ENCODE peak calls at places on chromosomes 3 and 15, in seven cellular contexts. Z is fibroblast of the aortic adventitia, Y is heart left ventricle, A is fibroblast of lung, V is psoas muscle, R is cardiac fibroblast, F is cardiac muscle cell. J is an unnamed sample.

GRCh38 chr3:129490273-129490675 is 38.2 kb upstream of the RHO start:
- DNase-seq in Z (peak; percentile 97), Y (peak; percentile 89), A (peak; percentile 96), V (peak; percentile 81), R (peak; percentile 96), F (peak; percentile 93), J (peak; percentile 97)

GRCh38 chr3:164478323-164478722 is 600.0 kb downstream of the SI start:
- DNase-seq in Z (no peak), Y (no peak), A (no peak), V (no peak), R (no peak), F (no peak), J (no peak)

GRCh38 chr15:71730277-71731144 is 79.8 kb upstream of the NR2E3 start:
- DNase-seq in Z (peak; percentile 86), Y (no peak), A (peak; percentile 82), V (no peak), R (peak; percentile 84), F (peak; percentile 84), J (peak; percentile 79)

GRCh38 chr15:85559530-85559929 is 179.1 kb downstream of the AKAP13 start:
- DNase-seq in Z (no peak), Y (no peak), A (no peak), V (no peak), R (no peak), F (no peak), J (no peak)

GRCh38 chr3:169173231-169173630 is 490.3 kb downstream of the MECOM start:
- DNase-seq in Z (peak; percentile 75), Y (no peak), A (no peak), V (no peak), R (peak; percentile 47), F (peak; percentile 33), J (peak; percentile 60)

GRCh38 chr3:52444860-52445793 is at the start of gene SEMA3G:
- DNase-seq in Z (peak; percentile 34), Y (peak; percentile 84), A (peak; percentile 26), V (peak; percentile 74), R (peak; percentile 61), F (peak; percentile 60), J (peak; percentile 26)

GRCh38 chr15:59997070-59997701 is 6.9 kb upstream of the FOXB1 start:
- DNase-seq in Z (no peak), Y (no peak), A (no peak), V (no peak), R (no peak), F (no peak), J (no peak)

GRCh38 chr15:99157456-99157855 is 52.6 kb downstream of the SYNM start:
- DNase-seq in Z (no peak), Y (no peak), A (peak; percentile 29), V (no peak), R (peak; percentile 13), F (no peak), J (no peak)

GRCh38 chr3:101577276-101577675 is 3.3 kb downstream of the PCNP start:
- DNase-seq in Z (no peak), Y (no peak), A (no peak), V (no peak), R (no peak), F (no peak), J (no peak)

GRCh38 chr3:58565621-58566397 is 11.4 kb downstream of the FAM107A start:
- DNase-seq in Z (no peak), Y (no peak), A (no peak), V (no peak), R (no peak), F (no peak), J (no peak)

GRCh38 chr3:78856164-78856563 is 911.6 kb downstream of the ROBO1 start:
- DNase-seq in Z (no peak), Y (no peak), A (no peak), V (no peak), R (no peak), F (no peak), J (no peak)

GRCh38 chr15:31330836-31331235 is 4.2 kb downstream of the KLF13 start:
- DNase-seq in Z (no peak), Y (peak; percentile 81), A (no peak), V (no peak), R (no peak), F (no peak), J (no peak)
- H3K4me3 ChIP-seq in Z (no peak overlapping the region), Y (no peak overlapping the region), A (no peak overlapping the region), V (no peak overlapping the region), R (no peak overlapping the region), F (no peak overlapping the region), J (no peak overlapping the region)

GRCh38 chr3:194313642-194314430 is 37.3 kb downstream of the CPN2 start:
- DNase-seq in Z (peak; percentile 74), Y (no peak), A (peak; percentile 41), V (peak; percentile 83), R (peak; percentile 82), F (peak; percentile 77), J (peak; percentile 67)
- TF ChIP-seq CTCF in Z (no peak), Y (no peak), A (no peak), V (no peak), R (no peak), F (no peak), J (no peak)

DNA sequence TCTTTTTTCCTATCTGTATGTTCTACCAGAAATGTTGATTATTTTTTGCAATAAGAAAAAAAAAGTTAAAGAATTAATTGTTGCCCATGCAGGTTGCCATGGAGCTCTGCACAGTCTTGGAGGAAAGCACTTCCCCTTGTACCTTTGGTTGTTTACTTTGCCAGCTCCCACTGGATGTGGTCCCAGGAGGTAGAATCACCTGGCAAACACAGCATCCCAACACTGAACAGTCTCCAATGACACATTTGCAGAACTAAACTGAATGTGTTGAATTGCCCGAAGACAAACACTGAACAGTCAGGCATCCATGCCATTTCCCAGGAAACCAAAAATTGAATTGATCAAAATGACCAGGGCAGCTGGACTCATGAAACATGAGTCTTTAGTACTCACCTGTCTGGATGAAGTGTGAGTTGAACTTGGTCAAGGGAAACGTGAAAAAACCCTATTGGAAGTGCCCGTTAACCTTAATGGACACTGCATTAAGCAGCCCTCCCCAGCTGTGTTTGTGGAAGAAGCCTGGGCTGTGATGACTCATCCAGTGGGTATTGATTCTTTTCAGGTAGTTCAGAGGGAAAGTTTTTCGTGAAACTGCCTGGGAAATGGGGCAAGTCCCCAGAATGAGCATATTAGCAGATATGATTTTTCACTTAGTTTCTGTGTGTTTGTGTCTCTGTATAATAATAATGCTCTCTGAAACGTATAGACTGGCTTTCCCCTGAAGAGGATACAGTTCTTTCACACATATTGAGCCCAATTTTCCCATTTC is 284.7 kb upstream of the STT3B start:
- DNase-seq in Z (no peak), Y (no peak), A (no peak), V (no peak), R (no peak), F (no peak), J (no peak)
- H3K4me3 ChIP-seq in Z (no peak overlapping the region), Y (no peak overlapping the region), A (no peak overlapping the region), V (no peak overlapping the region), R (no peak overlapping the region), F (no peak overlapping the region), J (no peak overlapping the region)

GRCh38 chr15:88300018-88300549 is 43.5 kb upstream of the NTRK3 start:
- DNase-seq in Z (no peak), Y (no peak), A (no peak), V (no peak), R (no peak), F (no peak), J (no peak)

GRCh38 chr15:88301311-88301710 is 44.8 kb upstream of the NTRK3 start:
- DNase-seq in Z (no peak), Y (no peak), A (no peak), V (no peak), R (no peak), F (no peak), J (no peak)

GRCh38 chr15:88302373-88302772 is 45.8 kb upstream of the NTRK3 start:
- DNase-seq in Z (no peak), Y (no peak), A (no peak), V (no peak), R (no peak), F (no peak), J (no peak)

GRCh38 chr15:88300861-88301260 is 44.3 kb upstream of the NTRK3 start:
- DNase-seq in Z (no peak), Y (no peak), A (no peak), V (no peak), R (no peak), F (no peak), J (no peak)

DNA sequence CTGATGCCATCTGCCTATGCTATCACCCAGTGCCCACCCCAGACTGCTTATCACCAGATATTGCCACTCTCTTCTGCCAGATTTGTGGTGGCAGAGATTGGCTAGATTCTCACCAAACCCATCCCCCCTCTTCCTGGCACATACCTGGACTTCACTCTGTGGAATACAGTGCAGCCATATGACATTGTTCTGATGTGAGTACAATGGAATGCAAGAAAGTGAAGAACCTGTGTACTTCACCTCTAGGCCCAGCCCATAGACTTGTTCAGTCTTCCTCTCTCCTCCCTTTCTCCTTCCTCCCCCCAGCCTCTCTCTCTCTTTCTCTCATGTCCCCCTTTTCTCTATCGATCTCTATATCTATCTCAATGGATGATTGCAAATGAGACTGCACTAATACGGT is 46.9 kb upstream of the NTRK3 start:
- DNase-seq in Z (no peak), Y (no peak), A (no peak), V (no peak), R (no peak), F (no peak), J (no peak)
- TF ChIP-seq CTCF in Z (no peak), Y (no peak), A (no peak), V (no peak), R (no peak), F (no peak), J (no peak)

GRCh38 chr15:74307827-74308642 is 59.4 kb downstream of the CYP11A1 start:
- DNase-seq in Z (peak; percentile 78), Y (no peak), A (peak; percentile 58), V (no peak), R (peak; percentile 80), F (peak; percentile 77), J (peak; percentile 59)
- H3K4me3 ChIP-seq in Z (no peak overlapping the region), Y (no peak overlapping the region), A (no peak overlapping the region), V (no peak overlapping the region), R (no peak overlapping the region), F (no peak overlapping the region), J (no peak overlapping the region)

DNA sequence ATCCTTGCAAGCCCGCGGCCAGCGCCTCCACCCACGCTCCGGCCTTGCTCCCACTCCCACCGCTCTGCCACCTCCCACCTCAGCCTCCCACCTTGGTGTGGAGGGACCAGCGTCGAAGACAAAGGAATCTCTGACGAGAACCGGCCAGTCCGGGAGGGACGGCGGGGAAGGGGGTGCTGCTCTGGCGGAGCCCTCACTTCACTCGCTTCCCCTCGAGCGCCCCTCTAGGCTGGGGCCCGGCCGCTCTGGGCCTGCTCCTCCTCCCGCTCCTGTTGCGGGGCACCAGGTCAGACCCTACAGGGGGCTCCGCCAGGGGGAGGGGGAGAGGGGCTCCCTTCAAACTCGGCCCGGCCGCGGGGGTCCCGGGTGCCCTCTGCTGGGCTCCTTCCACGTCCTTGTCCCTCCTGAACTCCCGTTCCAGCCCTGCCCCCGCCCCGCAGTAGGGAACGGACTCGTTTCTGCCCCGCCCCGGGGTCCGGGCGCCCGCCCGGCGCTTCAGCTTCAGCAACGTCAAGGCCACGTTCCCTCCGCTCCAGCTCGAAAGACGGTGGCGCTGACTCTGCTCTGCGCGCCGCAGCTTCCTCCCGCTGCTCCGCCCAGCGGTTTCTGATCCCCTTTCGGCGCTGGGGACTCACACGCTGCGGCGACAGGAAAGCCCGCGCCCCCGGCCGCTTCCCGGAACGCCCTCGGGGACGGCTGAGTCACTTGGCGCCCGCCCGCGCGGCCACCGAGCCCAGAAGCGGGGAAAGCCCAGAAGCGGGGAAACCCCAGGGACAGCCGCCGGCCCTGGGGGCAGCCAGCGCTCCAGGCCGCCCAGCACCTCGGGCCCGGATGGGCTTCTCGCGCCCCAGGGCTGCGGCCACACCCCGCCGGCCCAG is 28.6 kb downstream of the ARHGAP31 start:
- DNase-seq in Z (peak; percentile 66), Y (peak; percentile 96), A (peak; percentile 79), V (peak; percentile 88), R (peak; percentile 81), F (peak; percentile 85), J (peak; percentile 69)
- TF ChIP-seq CTCF in Z (peak; percentile 19), Y (no peak), A (no peak), V (no peak), R (no peak), F (peak; percentile 17), J (no peak)

J was measured in fibroblast of mammary gland.